ENCODE peak calls at places on chromosomes 2 and 18, in four cellular contexts. I, S, B and Z are unnamed samples.

GRCh38 chr2:43136862-43137261 is 89.5 kb downstream of the ZFP36L2 start:
- DNase-seq in S (no peak), I (no peak), B (no peak), Z (no peak)

GRCh38 chr2:14681608-14682007 is 49.1 kb downstream of the LRATD1 start:
- DNase-seq in B (no peak), I (no peak), S (no peak), Z (no peak)

GRCh38 chr2:148989882-148990493 is 48.5 kb upstream of the LYPD6B start:
- DNase-seq in I (peak; percentile 86), B (peak; percentile 83), S (peak; percentile 43), Z (peak; percentile 70)

GRCh38 chr2:135190799-135191198 is 138.7 kb downstream of the RAB3GAP1 start:
- DNase-seq in B (no peak), I (no peak), S (no peak), Z (no peak)

GRCh38 chr2:147810883-147811765 is 33.7 kb upstream of the ACVR2A start:
- DNase-seq in B (no peak), S (no peak), I (no peak), Z (no peak)

GRCh38 chr18:32049393-32050161 is 31.0 kb downstream of the RNF125 start:
- DNase-seq in I (peak; percentile 38), S (no peak), B (peak; percentile 39), Z (peak; percentile 5)

GRCh38 chr18:57969824-57970223 is 74.2 kb upstream of the NEDD4L start:
- DNase-seq in S (no peak), I (no peak), B (no peak), Z (no peak)

GRCh38 chr18:35376393-35376741 is 770 bp downstream of the ZNF396 start:
- DNase-seq in B (peak; percentile 38), S (no peak), I (no peak), Z (peak; percentile 11)

GRCh38 chr2:64401501-64401880 is 52.5 kb upstream of the LGALSL start:
- DNase-seq in S (no peak), B (no peak), I (no peak), Z (peak; percentile 49)

GRCh38 chr2:150188177-150188576 is 299.3 kb downstream of the RND3 start:
- DNase-seq in I (no peak), B (no peak), S (no peak), Z (no peak)

GRCh38 chr2:137771064-137771463 is 193.2 kb upstream of the HNMT start:
- DNase-seq in S (no peak), I (no peak), B (no peak), Z (no peak)

GRCh38 chr2:86290596-86291327 is 46.7 kb downstream of the REEP1 start:
- DNase-seq in S (no peak), B (no peak), I (no peak), Z (no peak)

GRCh38 chr2:106004854-106005253 is 189.2 kb downstream of the UXS1 start:
- DNase-seq in I (no peak), S (no peak), B (no peak), Z (no peak)

GRCh38 chr2:70828914-70829824 is 6.4 kb downstream of the CD207 start:
- DNase-seq in B (no peak), S (no peak), I (no peak), Z (no peak)

GRCh38 chr18:80067897-80068296 is 33.7 kb downstream of the RBFA start:
- DNase-seq in B (no peak), S (no peak), I (no peak), Z (no peak)

GRCh38 chr18:39453356-39453755 is 1887.8 kb upstream of the CELF4 start:
- DNase-seq in B (no peak), I (no peak), S (no peak), Z (no peak)

DNA sequence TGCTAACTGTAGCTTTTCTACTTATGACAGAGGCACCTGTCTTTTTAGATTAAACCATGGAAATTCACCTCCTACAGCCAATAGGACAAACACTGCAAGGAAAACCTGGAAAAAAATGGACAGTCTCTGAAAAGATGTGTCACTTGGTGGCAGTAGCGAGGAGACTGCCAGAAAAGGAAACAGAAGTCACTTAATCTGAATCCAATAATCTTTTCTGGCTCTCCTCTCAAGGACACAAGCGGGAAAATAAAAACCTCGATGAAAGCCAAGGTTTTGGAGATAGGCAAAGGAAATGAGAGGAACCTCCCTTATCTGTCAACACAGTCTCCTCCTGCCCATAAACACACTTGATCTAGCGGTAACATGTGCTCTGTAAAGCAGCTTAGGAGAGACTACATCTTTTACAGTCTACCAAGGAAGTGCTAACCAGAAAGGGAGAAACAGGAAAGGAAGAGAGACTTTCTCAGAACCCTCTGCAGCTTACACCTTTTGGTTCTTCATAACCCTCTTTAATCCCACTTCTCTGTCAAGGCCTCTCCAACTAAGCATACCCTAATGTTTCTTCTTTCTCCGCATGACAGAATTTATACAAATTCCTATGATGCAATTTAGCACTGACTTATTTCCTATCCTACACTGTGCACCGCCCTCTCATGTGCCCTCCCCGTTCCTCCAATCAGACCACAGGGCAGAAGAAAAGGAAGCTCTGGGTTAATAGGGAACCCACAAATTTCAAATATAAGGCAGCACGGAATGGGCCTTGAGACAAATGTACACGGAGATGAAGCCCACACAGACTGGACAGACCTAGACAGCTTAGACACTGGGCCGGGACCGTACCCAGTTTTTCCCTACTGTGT is 52.8 kb downstream of the CLASP1 start:
- DNase-seq in S (peak; percentile 13), I (peak; percentile 18), B (peak; percentile 65), Z (peak; percentile 22)
- TF ChIP-seq POLR2A in S (no peak), I (no peak), B (peak; percentile 16), Z (no peak)

GRCh38 chr18:78693429-78693828 is 286.2 kb upstream of the SALL3 start:
- DNase-seq in I (no peak), S (no peak), B (no peak), Z (no peak)
- H3K36me3 ChIP-seq in I (no peaks in the 10 kb centered on the region), S (no peaks in the 10 kb centered on the region), B (no peaks in the 10 kb centered on the region), Z (no peaks in the 10 kb centered on the region)

GRCh38 chr2:204632410-204632809 is 87.1 kb downstream of the PARD3B start:
- DNase-seq in S (no peak), B (no peak), I (no peak), Z (no peak)

GRCh38 chr2:204638795-204639194 is 93.5 kb downstream of the PARD3B start:
- DNase-seq in S (no peak), I (no peak), B (no peak), Z (no peak)

GRCh38 chr2:204634564-204634963 is 89.3 kb downstream of the PARD3B start:
- DNase-seq in I (no peak), S (no peak), B (no peak), Z (no peak)

GRCh38 chr2:204635478-204635877 is 90.2 kb downstream of the PARD3B start:
- DNase-seq in S (no peak), B (no peak), I (no peak), Z (no peak)
- TF ChIP-seq POLR2A in S (no peak), B (no peak), I (no peak), Z (no peak)

GRCh38 chr2:239970004-239970623 is 55.0 kb downstream of the NDUFA10 start:
- DNase-seq in B (no peak), S (no peak), I (no peak), Z (no peak)
- H3K36me3 ChIP-seq in B (peaks cover 4% of the 10 kb centered on the region), S (no peaks in the 10 kb centered on the region), I (no peaks in the 10 kb centered on the region), Z (peaks cover 20% of the 10 kb centered on the region)

GRCh38 chr2:231708773-231709635 is 679 bp downstream of the PTMA start:
- DNase-seq in I (no peak), B (peak; percentile 50), S (peak; percentile 62), Z (peak; percentile 57)
- TF ChIP-seq POLR2A in I (no peak), B (no peak), S (no peak), Z (peak; percentile 9)